ENCODE peak calls at places on chromosomes 1 and 21, in eight cellular contexts. K is H1; E is tibial artery; U is CD4-positive, alpha-beta T cell; B is HCT116; T is heart right ventricle; D is fibroblast of lung; J is CD8-positive, alpha-beta memory T cell. N is an unnamed sample.

GRCh38 chr1:98700228-98700627 is 38.7 kb downstream of the SNX7 start:
- DNase-seq in K (no peak), E (no peak), U (no peak), B (no peak), T (no peak), D (peak; percentile 61), J (no peak), N (no peak)

GRCh38 chr1:217275617-217276398 is 355.1 kb downstream of the GPATCH2 start:
- DNase-seq in K (no peak), E (no peak), U (no peak), B (no peak), T (no peak), D (peak; percentile 79), J (no peak), N (peak; percentile 21)

GRCh38 chr1:197920345-197921117 is 3.4 kb downstream of the LHX9 start:
- DNase-seq in K (no peak), E (no peak), U (no peak), B (no peak), T (no peak), D (no peak), J (no peak), N (no peak)

GRCh38 chr1:245797592-245798366 is 643.0 kb downstream of the KIF26B start:
- DNase-seq in K (no peak), E (no peak), U (no peak), B (peak; percentile 34), T (no peak), D (peak; percentile 46), J (no peak), N (no peak)

GRCh38 chr21:16532841-16533240 is 803.1 kb downstream of the USP25 start:
- DNase-seq in K (no peak), E (no peak), U (no peak), B (no peak), T (no peak), D (peak; percentile 62), J (no peak), N (no peak)

GRCh38 chr1:7550981-7551380 is 220.1 kb upstream of the VAMP3 start:
- DNase-seq in K (no peak), E (no peak), U (no peak), B (no peak), T (no peak), D (no peak), J (no peak), N (no peak)

GRCh38 chr21:22758478-22758877 is 1760.3 kb downstream of the NCAM2 start:
- DNase-seq in K (no peak), E (no peak), U (no peak), B (no peak), T (no peak), D (no peak), J (no peak), N (peak; percentile 4)

GRCh38 chr21:31394309-31394708 is 50.2 kb upstream of the TIAM1 start:
- DNase-seq in K (no peak), E (no peak), U (no peak), B (no peak), T (no peak), D (no peak), J (no peak), N (no peak)

GRCh38 chr1:237879195-237879594 is 11.5 kb downstream of the ZP4 start:
- DNase-seq in K (no peak), E (no peak), U (no peak), B (no peak), T (no peak), D (peak; percentile 90), J (no peak), N (peak; percentile 87)

GRCh38 chr1:59242345-59242744 is 54.5 kb upstream of the FGGY start:
- DNase-seq in K (no peak), E (no peak), U (no peak), B (no peak), T (no peak), D (no peak), J (no peak), N (no peak)

GRCh38 chr1:10378071-10378841 is 20.6 kb upstream of the PGD start:
- DNase-seq in K (no peak), E (no peak), U (no peak), B (no peak), T (no peak), D (peak; percentile 96), J (no peak), N (no peak)

GRCh38 chr21:44461438-44462089 is 6.3 kb downstream of the LRRC3 start:
- DNase-seq in K (no peak), E (no peak), U (no peak), B (no peak), T (no peak), D (no peak), J (no peak), N (no peak)

GRCh38 chr1:99269321-99269720 is 5.0 kb downstream of the PLPPR4 start:
- DNase-seq in K (no peak), E (no peak), U (no peak), B (no peak), T (no peak), D (no peak), J (no peak), N (no peak)

GRCh38 chr1:3529099-3529729 is 74.7 kb downstream of the ARHGEF16 start:
- DNase-seq in K (no peak), E (peak; percentile 93), U (no peak), B (no peak), T (peak; percentile 80), D (no peak), J (no peak), N (no peak)

GRCh38 chr1:209879539-209879938 is 51.8 kb downstream of the UTP25 start:
- DNase-seq in K (no peak), E (no peak), U (no peak), B (no peak), T (no peak), D (peak; percentile 58), J (no peak), N (peak; percentile 75)

GRCh38 chr1:117877823-117878222 is 51.6 kb downstream of the GDAP2 start:
- DNase-seq in K (no peak), E (no peak), U (no peak), B (no peak), T (no peak), D (no peak), J (no peak), N (no peak)

GRCh38 chr1:29410476-29410875 is 174.2 kb downstream of the PTPRU start:
- DNase-seq in K (no peak), E (no peak), U (no peak), B (no peak), T (no peak), D (no peak), J (no peak), N (no peak)

GRCh38 chr21:44520326-44521300 is 19.4 kb downstream of the KRTAP10-1 start:
- DNase-seq in K (no peak), E (peak; percentile 39), U (no peak), B (no peak), T (no peak), D (no peak), J (no peak), N (no peak)

GRCh38 chr1:160206421-160207117 is 1.4 kb downstream of the PEA15 start:
- DNase-seq in K (no peak), E (no peak), U (no peak), B (no peak), T (no peak), D (peak; percentile 93), J (no peak), N (peak; percentile 75)

GRCh38 chr1:25182629-25183028 is 49.7 kb downstream of the SYF2 start:
- DNase-seq in K (no peak), E (no peak), U (no peak), B (no peak), T (no peak), D (peak; percentile 92), J (no peak), N (peak; percentile 12)

GRCh38 chr1:53024117-53024516 is 37.9 kb upstream of the PODN start:
- DNase-seq in K (no peak), E (no peak), U (no peak), B (no peak), T (no peak), D (no peak), J (no peak), N (no peak)

GRCh38 chr1:2376261-2376741 is 15.1 kb downstream of the MORN1 start:
- DNase-seq in K (no peak), E (no peak), U (no peak), B (no peak), T (no peak), D (no peak), J (no peak), N (no peak)

GRCh38 chr1:2374260-2375155 is 16.8 kb downstream of the MORN1 start:
- DNase-seq in K (no peak), E (peak; percentile 48), U (no peak), B (no peak), T (no peak), D (no peak), J (no peak), N (no peak)

GRCh38 chr1:2375246-2375922 is 16.0 kb downstream of the MORN1 start:
- DNase-seq in K (no peak), E (no peak), U (no peak), B (no peak), T (no peak), D (no peak), J (no peak), N (no peak)

GRCh38 chr1:2376931-2377672 is 14.3 kb downstream of the MORN1 start:
- DNase-seq in K (no peak), E (no peak), U (no peak), B (no peak), T (no peak), D (no peak), J (no peak), N (no peak)

GRCh38 chr1:2375923-2376260 is 15.5 kb downstream of the MORN1 start:
- DNase-seq in K (no peak), E (no peak), U (no peak), B (no peak), T (no peak), D (no peak), J (no peak), N (no peak)
- H3K27me3 ChIP-seq in K (no peaks in the 10 kb centered on the region), E (no peaks in the 10 kb centered on the region), U (no peaks in the 10 kb centered on the region), B (no peaks in the 10 kb centered on the region), T (no peaks in the 10 kb centered on the region), D (no peaks in the 10 kb centered on the region), J (no peaks in the 10 kb centered on the region), N (peaks cover 12% of the 10 kb centered on the region)

GRCh38 chr1:90724361-90724760 is 7.3 kb upstream of the BARHL2 start:
- DNase-seq in K (no peak), E (no peak), U (no peak), B (no peak), T (no peak), D (no peak), J (no peak), N (no peak)
- H3K27me3 ChIP-seq in K (peaks cover 86% of the 10 kb centered on the region), E (peaks cover 100% of the 10 kb centered on the region), U (peaks cover 100% of the 10 kb centered on the region), B (peaks cover 5% of the 10 kb centered on the region), T (peaks cover 100% of the 10 kb centered on the region), D (peaks cover 87% of the 10 kb centered on the region), J (peaks cover 99% of the 10 kb centered on the region), N (peaks cover 84% of the 10 kb centered on the region)

DNA sequence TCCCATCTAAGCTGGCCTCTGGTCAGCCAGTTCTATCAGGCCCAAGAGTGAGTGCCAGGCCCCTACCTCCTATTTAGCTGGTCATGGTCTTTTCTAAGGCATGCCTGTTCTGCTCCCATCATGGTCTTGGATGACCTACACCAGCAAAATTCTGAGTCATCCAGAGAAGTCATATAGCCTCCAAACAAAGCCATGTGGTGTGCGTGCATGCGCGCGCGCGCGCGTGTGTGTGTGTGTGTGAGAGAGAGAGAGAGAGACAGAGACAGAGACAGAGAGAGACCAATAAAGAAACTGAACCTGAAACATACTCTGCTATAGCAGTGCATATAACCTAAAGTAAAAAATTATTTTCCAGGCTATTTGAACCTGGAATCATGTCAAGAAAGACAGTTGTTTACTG is 254.5 kb downstream of the BRINP2 start:
- DNase-seq in K (no peak), E (no peak), U (no peak), B (no peak), T (no peak), D (no peak), J (no peak), N (no peak)
- H3K27me3 ChIP-seq in K (peaks cover 1% of the 10 kb centered on the region), E (no peaks in the 10 kb centered on the region), U (no peaks in the 10 kb centered on the region), B (peaks cover 8% of the 10 kb centered on the region), T (peaks cover 14% of the 10 kb centered on the region), D (no peaks in the 10 kb centered on the region), J (no peaks in the 10 kb centered on the region), N (no peaks in the 10 kb centered on the region)

GRCh38 chr1:18007391-18008106 is 100.0 kb upstream of the IGSF21 start:
- DNase-seq in K (no peak), E (no peak), U (no peak), B (no peak), T (no peak), D (no peak), J (no peak), N (no peak)
- H3K27me3 ChIP-seq in K (no peaks in the 10 kb centered on the region), E (peaks cover 85% of the 10 kb centered on the region), U (peaks cover 7% of the 10 kb centered on the region), B (peaks cover 59% of the 10 kb centered on the region), T (peaks cover 76% of the 10 kb centered on the region), D (no peaks in the 10 kb centered on the region), J (no peaks in the 10 kb centered on the region), N (peaks cover 2% of the 10 kb centered on the region)

N was measured in kidney epithelial cell.